ENCODE peak calls at places on chromosome 14, in six cellular contexts. One of them, this sample, is unnamed.
A peak's percentile ranks its signal among the peaks of the same experiment; 100 is the strongest.

GRCh38 chr14:52080817-52081755 is 12.2 kb upstream of the NID2 start:
- DNase-seq in mammary epithelial cell: peak; percentile 82
- DNase-seq in foreskin fibroblast: peak; percentile 95
- DNase-seq in ovary: no peak
- DNase-seq in right lobe of liver: no peak
- DNase-seq in tibial artery: no peak
- DNase-seq in this sample: no peak

GRCh38 chr14:70882771-70883492 is 24.3 kb upstream of the PCNX1 start:
- DNase-seq in right lobe of liver: no peak
- DNase-seq in mammary epithelial cell: peak; percentile 74
- DNase-seq in ovary: no peak
- DNase-seq in foreskin fibroblast: peak; percentile 75
- DNase-seq in tibial artery: no peak
- DNase-seq in this sample: no peak

GRCh38 chr14:56118611-56119181 is 485 bp downstream of the PELI2 start:
- DNase-seq in right lobe of liver: peak; percentile 68
- DNase-seq in foreskin fibroblast: no peak
- DNase-seq in tibial artery: peak; percentile 31
- DNase-seq in mammary epithelial cell: no peak
- DNase-seq in ovary: peak; percentile 69
- DNase-seq in this sample: no peak

GRCh38 chr14:64910847-64911495 is 3.3 kb upstream of the CHURC1 start:
- DNase-seq in right lobe of liver: no peak
- DNase-seq in ovary: no peak
- DNase-seq in mammary epithelial cell: no peak
- DNase-seq in tibial artery: no peak
- DNase-seq in foreskin fibroblast: peak; percentile 73
- DNase-seq in this sample: peak; percentile 12

GRCh38 chr14:73393375-73393774 is 65.0 kb downstream of the NUMB start:
- DNase-seq in ovary: no peak
- DNase-seq in tibial artery: no peak
- DNase-seq in mammary epithelial cell: no peak
- DNase-seq in foreskin fibroblast: no peak
- DNase-seq in right lobe of liver: no peak
- DNase-seq in this sample: no peak

GRCh38 chr14:65336191-65336591 is 76.3 kb upstream of the FUT8 start:
- DNase-seq in right lobe of liver: no peak
- DNase-seq in mammary epithelial cell: no peak
- DNase-seq in tibial artery: no peak
- DNase-seq in foreskin fibroblast: peak; percentile 73
- DNase-seq in ovary: no peak
- DNase-seq in this sample: no peak

GRCh38 chr14:59199614-59200013 is 11.1 kb downstream of the DAAM1 start:
- DNase-seq in foreskin fibroblast: peak; percentile 14
- DNase-seq in ovary: no peak
- DNase-seq in mammary epithelial cell: no peak
- DNase-seq in right lobe of liver: no peak
- DNase-seq in tibial artery: no peak
- DNase-seq in this sample: no peak

GRCh38 chr14:54627718-54628345 is 60.9 kb downstream of the SAMD4A start:
- DNase-seq in ovary: no peak
- DNase-seq in right lobe of liver: no peak
- DNase-seq in tibial artery: peak; percentile 66
- DNase-seq in foreskin fibroblast: peak; percentile 72
- DNase-seq in mammary epithelial cell: no peak
- DNase-seq in this sample: no peak

GRCh38 chr14:60251877-60252276 is 2.9 kb downstream of the PPM1A start:
- DNase-seq in right lobe of liver: no peak
- DNase-seq in mammary epithelial cell: peak; percentile 5
- DNase-seq in foreskin fibroblast: no peak
- DNase-seq in tibial artery: no peak
- DNase-seq in ovary: no peak
- DNase-seq in this sample: no peak

GRCh38 chr14:31855262-31855661 is 221.8 kb upstream of the ARHGAP5 start:
- DNase-seq in mammary epithelial cell: no peak
- DNase-seq in ovary: no peak
- DNase-seq in tibial artery: no peak
- DNase-seq in foreskin fibroblast: no peak
- DNase-seq in right lobe of liver: no peak
- DNase-seq in this sample: no peak

GRCh38 chr14:51328089-51328941 is 88.3 kb downstream of the TMX1 start:
- DNase-seq in right lobe of liver: no peak
- DNase-seq in foreskin fibroblast: peak; percentile 65
- DNase-seq in tibial artery: no peak
- DNase-seq in ovary: no peak
- DNase-seq in mammary epithelial cell: peak; percentile 80
- DNase-seq in this sample: peak; percentile 62

GRCh38 chr14:55893695-55894094 is 224.5 kb upstream of the PELI2 start:
- DNase-seq in right lobe of liver: no peak
- DNase-seq in tibial artery: no peak
- DNase-seq in ovary: no peak
- DNase-seq in foreskin fibroblast: peak; percentile 19
- DNase-seq in mammary epithelial cell: no peak
- DNase-seq in this sample: no peak

GRCh38 chr14:75934998-75935628 is 46.7 kb downstream of the TGFB3 start:
- DNase-seq in ovary: no peak
- DNase-seq in right lobe of liver: no peak
- DNase-seq in tibial artery: no peak
- DNase-seq in foreskin fibroblast: no peak
- DNase-seq in mammary epithelial cell: no peak
- DNase-seq in this sample: no peak

GRCh38 chr14:52018252-52018651 is 28.9 kb downstream of the RTRAF start:
- DNase-seq in foreskin fibroblast: peak; percentile 56
- DNase-seq in right lobe of liver: no peak
- DNase-seq in ovary: no peak
- DNase-seq in mammary epithelial cell: no peak
- DNase-seq in tibial artery: no peak
- DNase-seq in this sample: no peak

GRCh38 chr14:66224492-66225178 is 261.5 kb upstream of the CCDC196 start:
- DNase-seq in tibial artery: no peak
- DNase-seq in foreskin fibroblast: no peak
- DNase-seq in right lobe of liver: no peak
- DNase-seq in mammary epithelial cell: no peak
- DNase-seq in ovary: no peak
- DNase-seq in this sample: no peak

DNA sequence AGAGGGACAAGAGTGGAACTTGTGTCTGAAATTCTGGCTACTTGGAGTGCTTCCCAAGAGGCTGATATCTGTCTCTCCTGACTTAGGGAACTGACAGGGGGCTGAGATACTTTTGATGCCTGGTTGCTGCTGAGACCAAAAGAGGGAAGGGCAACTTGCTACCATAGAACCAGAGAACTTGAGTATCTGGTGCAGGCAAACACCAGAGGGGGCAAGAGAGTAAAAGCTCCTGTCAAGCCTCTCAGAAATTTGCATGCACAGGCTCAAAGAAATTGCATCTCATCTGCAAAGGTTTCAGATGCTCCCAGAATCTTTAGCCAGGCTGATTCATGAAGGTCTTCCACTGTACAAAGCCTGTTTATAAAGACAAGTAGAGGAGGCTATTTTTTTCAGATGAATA is 391.3 kb upstream of the FOXG1 start:
- DNase-seq in right lobe of liver: no peak
- DNase-seq in ovary: no peak
- DNase-seq in foreskin fibroblast: peak; percentile 7
- DNase-seq in tibial artery: no peak
- DNase-seq in mammary epithelial cell: peak; percentile 30
- DNase-seq in this sample: peak; percentile 23
- TF ChIP-seq CTCF in right lobe of liver: peak; percentile 5
- TF ChIP-seq CTCF in ovary: no peak
- TF ChIP-seq CTCF in foreskin fibroblast: no peak
- TF ChIP-seq CTCF in tibial artery: no peak
- TF ChIP-seq CTCF in mammary epithelial cell: peak; percentile 55
- TF ChIP-seq CTCF in this sample: peak; percentile 70

DNA sequence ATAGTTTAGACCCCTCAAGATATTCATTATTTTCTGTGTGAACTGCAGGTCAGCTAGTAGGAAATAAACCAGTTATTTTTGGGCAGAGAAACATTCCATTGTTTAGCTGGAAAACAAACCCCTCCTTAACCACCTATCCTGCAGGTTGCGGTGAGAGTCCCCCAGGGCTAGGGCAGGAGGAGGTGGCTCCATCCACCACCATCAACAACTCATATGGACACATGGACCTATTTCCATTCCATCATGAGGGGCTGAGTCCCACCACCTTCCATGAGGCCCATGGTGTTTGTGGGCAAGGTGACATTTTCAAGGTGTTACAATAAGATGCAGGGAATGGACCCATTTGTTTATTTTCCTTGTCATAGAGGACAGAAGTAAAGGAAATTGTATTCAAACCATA is 160.1 kb downstream of the FOXN3 start:
- DNase-seq in foreskin fibroblast: no peak
- DNase-seq in tibial artery: no peak
- DNase-seq in right lobe of liver: no peak
- DNase-seq in ovary: no peak
- DNase-seq in mammary epithelial cell: no peak
- DNase-seq in this sample: no peak
- H3K4me3 ChIP-seq in foreskin fibroblast: no peak overlapping the region
- H3K4me3 ChIP-seq in tibial artery: no peak overlapping the region
- H3K4me3 ChIP-seq in right lobe of liver: no peak overlapping the region
- H3K4me3 ChIP-seq in ovary: no peak overlapping the region
- H3K4me3 ChIP-seq in mammary epithelial cell: no peak overlapping the region
- H3K4me3 ChIP-seq in this sample: no peak overlapping the region

DNA sequence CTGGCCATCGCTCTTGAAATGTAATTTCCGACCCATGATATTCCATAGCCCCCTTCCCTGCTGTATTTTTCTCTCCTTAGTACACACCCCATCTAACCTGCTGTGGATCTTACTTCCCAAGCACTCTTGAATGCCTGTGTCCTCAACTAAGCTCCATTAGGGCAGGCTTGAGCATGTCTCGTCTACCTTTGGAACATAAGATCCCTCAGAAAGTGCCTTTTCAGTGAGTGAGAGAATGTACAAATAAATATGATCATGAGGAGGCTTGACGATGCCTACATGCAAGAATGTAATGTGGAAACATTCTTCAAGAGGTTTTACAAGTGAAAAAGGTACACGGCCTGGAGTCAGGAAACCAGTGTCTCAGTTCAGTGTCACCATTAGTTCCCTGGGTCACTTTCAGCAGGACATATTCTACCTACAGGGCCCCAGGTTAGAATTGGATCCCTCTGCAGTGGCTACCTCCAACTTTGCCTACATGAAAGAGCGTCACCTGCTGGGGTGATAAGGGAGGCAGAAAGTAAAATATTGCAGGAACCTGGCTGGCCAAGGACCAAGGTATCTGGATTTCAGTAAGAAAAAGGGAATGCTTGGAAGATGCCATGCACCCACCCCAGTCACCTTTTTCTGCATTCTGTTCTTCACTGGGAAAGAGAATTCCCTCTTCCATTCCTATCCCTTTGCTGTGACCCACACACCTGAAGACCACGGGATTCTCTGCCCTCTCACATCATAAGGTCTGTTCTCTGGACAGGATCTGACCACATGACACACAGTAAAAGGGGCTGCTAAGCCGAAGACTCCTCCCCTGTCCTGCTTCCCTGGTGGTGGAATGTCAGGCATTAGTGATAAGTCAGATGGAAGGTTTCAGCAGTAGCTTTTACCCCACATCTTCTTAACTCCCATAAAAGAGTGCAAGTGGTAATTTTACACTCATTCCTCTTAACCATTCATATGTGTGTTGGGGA is 24.6 kb upstream of the SERPINA1 start:
- DNase-seq in right lobe of liver: peak; percentile 25
- DNase-seq in foreskin fibroblast: no peak
- DNase-seq in mammary epithelial cell: peak; percentile 51
- DNase-seq in ovary: no peak
- DNase-seq in tibial artery: no peak
- DNase-seq in this sample: no peak
- TF ChIP-seq CTCF in right lobe of liver: peak; percentile 77
- TF ChIP-seq CTCF in foreskin fibroblast: peak; percentile 25
- TF ChIP-seq CTCF in mammary epithelial cell: peak; percentile 50
- TF ChIP-seq CTCF in ovary: no peak
- TF ChIP-seq CTCF in tibial artery: no peak
- TF ChIP-seq CTCF in this sample: no peak

GRCh38 chr14:67418368-67419174 is 6.6 kb upstream of the PLEK2 start:
- DNase-seq in ovary: no peak
- DNase-seq in foreskin fibroblast: peak; percentile 34
- DNase-seq in mammary epithelial cell: peak; percentile 69
- DNase-seq in tibial artery: no peak
- DNase-seq in right lobe of liver: no peak
- DNase-seq in this sample: no peak
- H3K4me3 ChIP-seq in ovary: no peak overlapping the region
- H3K4me3 ChIP-seq in foreskin fibroblast: no peak overlapping the region
- H3K4me3 ChIP-seq in mammary epithelial cell: no peak overlapping the region
- H3K4me3 ChIP-seq in tibial artery: no peak overlapping the region
- H3K4me3 ChIP-seq in right lobe of liver: no peak overlapping the region
- H3K4me3 ChIP-seq in this sample: no peak overlapping the region

GRCh38 chr14:68571928-68572525 is 220.8 kb downstream of the ZFP36L1 start:
- DNase-seq in ovary: no peak
- DNase-seq in mammary epithelial cell: no peak
- DNase-seq in right lobe of liver: no peak
- DNase-seq in tibial artery: no peak
- DNase-seq in foreskin fibroblast: no peak
- DNase-seq in this sample: no peak
- TF ChIP-seq CTCF in ovary: no peak
- TF ChIP-seq CTCF in mammary epithelial cell: no peak
- TF ChIP-seq CTCF in right lobe of liver: no peak
- TF ChIP-seq CTCF in tibial artery: no peak
- TF ChIP-seq CTCF in foreskin fibroblast: no peak
- TF ChIP-seq CTCF in this sample: no peak

DNA sequence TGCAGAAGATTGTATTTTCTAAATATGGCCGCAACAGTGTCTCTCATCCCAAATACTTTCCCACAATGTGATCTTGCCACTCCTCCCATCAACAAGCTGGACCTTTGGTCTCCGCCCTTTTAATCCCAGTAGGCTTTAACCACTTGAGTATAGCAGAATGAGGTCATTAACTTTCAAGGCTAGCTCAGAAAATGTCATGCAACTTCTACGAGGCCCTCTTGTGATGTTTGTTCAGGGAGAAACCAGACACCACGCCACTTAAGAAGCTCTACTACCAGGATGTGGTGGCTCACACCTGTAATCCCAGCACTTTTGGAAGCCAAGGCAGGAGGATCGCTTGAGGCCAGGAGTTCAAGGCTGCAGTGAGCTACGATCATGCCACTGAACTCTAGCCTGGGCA is 20.1 kb upstream of the OR6J1 start:
- DNase-seq in right lobe of liver: no peak
- DNase-seq in foreskin fibroblast: peak; percentile 35
- DNase-seq in mammary epithelial cell: no peak
- DNase-seq in tibial artery: no peak
- DNase-seq in ovary: no peak
- DNase-seq in this sample: no peak
- H3K4me3 ChIP-seq in right lobe of liver: no peak overlapping the region
- H3K4me3 ChIP-seq in foreskin fibroblast: no peak overlapping the region
- H3K4me3 ChIP-seq in mammary epithelial cell: no peak overlapping the region
- H3K4me3 ChIP-seq in tibial artery: no peak overlapping the region
- H3K4me3 ChIP-seq in ovary: no peak overlapping the region
- H3K4me3 ChIP-seq in this sample: no peak overlapping the region

GRCh38 chr14:97185186-97185585 is 388.0 kb downstream of the VRK1 start:
- DNase-seq in ovary: no peak
- DNase-seq in tibial artery: no peak
- DNase-seq in foreskin fibroblast: no peak
- DNase-seq in mammary epithelial cell: no peak
- DNase-seq in right lobe of liver: no peak
- DNase-seq in this sample: no peak
- TF ChIP-seq CTCF in ovary: no peak
- TF ChIP-seq CTCF in tibial artery: no peak
- TF ChIP-seq CTCF in foreskin fibroblast: peak; percentile 9
- TF ChIP-seq CTCF in mammary epithelial cell: no peak
- TF ChIP-seq CTCF in right lobe of liver: peak; percentile 10
- TF ChIP-seq CTCF in this sample: peak; percentile 53

GRCh38 chr14:92686763-92687427 is 61.5 kb downstream of the LGMN start:
- DNase-seq in foreskin fibroblast: peak; percentile 86
- DNase-seq in ovary: peak; percentile 90
- DNase-seq in tibial artery: peak; percentile 65
- DNase-seq in mammary epithelial cell: peak; percentile 51
- DNase-seq in right lobe of liver: peak; percentile 80
- DNase-seq in this sample: no peak
- H3K4me3 ChIP-seq in foreskin fibroblast: peak overlapping the region; percentile 18
- H3K4me3 ChIP-seq in ovary: peak overlapping the region; percentile 6
- H3K4me3 ChIP-seq in tibial artery: peak overlapping the region; percentile 53
- H3K4me3 ChIP-seq in mammary epithelial cell: no peak overlapping the region
- H3K4me3 ChIP-seq in right lobe of liver: peak overlapping the region; percentile 34
- H3K4me3 ChIP-seq in this sample: peak overlapping the region; percentile 25

This sample was measured in astrocyte of the cerebellum.